ENCODE peak calls at places on chromosomes 11 and 22, in ten cellular contexts. One of them, this sample, is unnamed.

GRCh38 chr22:17924735-17925727 is 99.3 kb downstream of the MICAL3 start:
- DNase-seq in AG10803: no peak
- DNase-seq in A172: no peak
- DNase-seq in BJ: no peak
- DNase-seq in activated T-helper 1 cell treated with Interleukin-2 at 50 U/mL for 16 hours: no peak
- DNase-seq in NCI-H1092: no peak
- DNase-seq in HTR-8/SVneo: no peak
- DNase-seq in neural crest cell: no peak
- DNase-seq in brain microvascular endothelial cell: no peak
- DNase-seq in endothelial cell: no peak
- DNase-seq in this sample: no peak

GRCh38 chr22:50016308-50016987 is 3.9 kb upstream of the IL17REL start:
- DNase-seq in A172: no peak
- DNase-seq in endothelial cell: peak
- DNase-seq in BJ: no peak
- DNase-seq in brain microvascular endothelial cell: no peak
- DNase-seq in HTR-8/SVneo: no peak
- DNase-seq in NCI-H1092: no peak
- DNase-seq in activated T-helper 1 cell treated with Interleukin-2 at 50 U/mL for 16 hours: no peak
- DNase-seq in neural crest cell: no peak
- DNase-seq in AG10803: no peak
- DNase-seq in this sample: no peak

GRCh38 chr22:37330200-37331033 is 48.1 kb downstream of the CYTH4 start:
- DNase-seq in HTR-8/SVneo: no peak
- DNase-seq in endothelial cell: peak
- DNase-seq in neural crest cell: peak
- DNase-seq in A172: no peak
- DNase-seq in BJ: no peak
- DNase-seq in AG10803: peak
- DNase-seq in NCI-H1092: peak
- DNase-seq in activated T-helper 1 cell treated with Interleukin-2 at 50 U/mL for 16 hours: no peak
- DNase-seq in brain microvascular endothelial cell: peak
- DNase-seq in this sample: no peak

GRCh38 chr11:130637566-130637965 is 189.1 kb downstream of the ADAMTS15 start:
- DNase-seq in endothelial cell: no peak
- DNase-seq in neural crest cell: no peak
- DNase-seq in AG10803: no peak
- DNase-seq in A172: no peak
- DNase-seq in NCI-H1092: no peak
- DNase-seq in BJ: no peak
- DNase-seq in HTR-8/SVneo: no peak
- DNase-seq in brain microvascular endothelial cell: no peak
- DNase-seq in activated T-helper 1 cell treated with Interleukin-2 at 50 U/mL for 16 hours: no peak
- DNase-seq in this sample: no peak

GRCh38 chr11:31643831-31644230 is 134.3 kb downstream of the ELP4 start:
- DNase-seq in HTR-8/SVneo: no peak
- DNase-seq in AG10803: peak
- DNase-seq in A172: peak
- DNase-seq in BJ: peak
- DNase-seq in endothelial cell: no peak
- DNase-seq in NCI-H1092: no peak
- DNase-seq in brain microvascular endothelial cell: peak
- DNase-seq in neural crest cell: no peak
- DNase-seq in activated T-helper 1 cell treated with Interleukin-2 at 50 U/mL for 16 hours: no peak
- DNase-seq in this sample: no peak

GRCh38 chr22:42180349-42180842 is 49.8 kb upstream of the CYP2D6 start:
- DNase-seq in activated T-helper 1 cell treated with Interleukin-2 at 50 U/mL for 16 hours: peak
- DNase-seq in brain microvascular endothelial cell: no peak
- DNase-seq in HTR-8/SVneo: no peak
- DNase-seq in A172: no peak
- DNase-seq in neural crest cell: no peak
- DNase-seq in AG10803: peak
- DNase-seq in endothelial cell: no peak
- DNase-seq in BJ: no peak
- DNase-seq in NCI-H1092: no peak
- DNase-seq in this sample: no peak

GRCh38 chr11:20388096-20389055 is 860 bp downstream of the PRMT3 start:
- DNase-seq in AG10803: peak
- DNase-seq in BJ: no peak
- DNase-seq in HTR-8/SVneo: no peak
- DNase-seq in brain microvascular endothelial cell: no peak
- DNase-seq in A172: peak
- DNase-seq in endothelial cell: no peak
- DNase-seq in activated T-helper 1 cell treated with Interleukin-2 at 50 U/mL for 16 hours: no peak
- DNase-seq in neural crest cell: no peak
- DNase-seq in NCI-H1092: no peak
- DNase-seq in this sample: no peak

GRCh38 chr11:79173615-79174014 is 267.2 kb downstream of the TENM4 start:
- DNase-seq in AG10803: peak
- DNase-seq in NCI-H1092: no peak
- DNase-seq in BJ: peak
- DNase-seq in A172: no peak
- DNase-seq in brain microvascular endothelial cell: peak
- DNase-seq in endothelial cell: no peak
- DNase-seq in neural crest cell: no peak
- DNase-seq in HTR-8/SVneo: no peak
- DNase-seq in activated T-helper 1 cell treated with Interleukin-2 at 50 U/mL for 16 hours: no peak
- DNase-seq in this sample: no peak

GRCh38 chr11:43558056-43558455 is 122.5 kb upstream of the HSD17B12 start:
- DNase-seq in NCI-H1092: no peak
- DNase-seq in neural crest cell: no peak
- DNase-seq in activated T-helper 1 cell treated with Interleukin-2 at 50 U/mL for 16 hours: no peak
- DNase-seq in HTR-8/SVneo: no peak
- DNase-seq in A172: no peak
- DNase-seq in BJ: no peak
- DNase-seq in endothelial cell: no peak
- DNase-seq in AG10803: no peak
- DNase-seq in brain microvascular endothelial cell: no peak
- DNase-seq in this sample: no peak

GRCh38 chr11:65287601-65288000 is 25.8 kb downstream of the POLA2 start:
- DNase-seq in HTR-8/SVneo: no peak
- DNase-seq in A172: no peak
- DNase-seq in NCI-H1092: no peak
- DNase-seq in endothelial cell: no peak
- DNase-seq in neural crest cell: no peak
- DNase-seq in brain microvascular endothelial cell: no peak
- DNase-seq in BJ: no peak
- DNase-seq in AG10803: no peak
- DNase-seq in activated T-helper 1 cell treated with Interleukin-2 at 50 U/mL for 16 hours: no peak
- DNase-seq in this sample: no peak

GRCh38 chr22:42646569-42647525 is 2.3 kb downstream of the CYB5R3 start:
- DNase-seq in HTR-8/SVneo: no peak
- DNase-seq in endothelial cell: no peak
- DNase-seq in activated T-helper 1 cell treated with Interleukin-2 at 50 U/mL for 16 hours: no peak
- DNase-seq in neural crest cell: no peak
- DNase-seq in NCI-H1092: no peak
- DNase-seq in brain microvascular endothelial cell: no peak
- DNase-seq in BJ: no peak
- DNase-seq in A172: peak
- DNase-seq in AG10803: peak
- DNase-seq in this sample: no peak

GRCh38 chr11:61028135-61028729 is 56.8 kb downstream of the CD6 start:
- DNase-seq in AG10803: no peak
- DNase-seq in brain microvascular endothelial cell: no peak
- DNase-seq in BJ: no peak
- DNase-seq in endothelial cell: no peak
- DNase-seq in HTR-8/SVneo: no peak
- DNase-seq in NCI-H1092: peak
- DNase-seq in activated T-helper 1 cell treated with Interleukin-2 at 50 U/mL for 16 hours: peak
- DNase-seq in neural crest cell: no peak
- DNase-seq in A172: no peak
- DNase-seq in this sample: no peak

This sample was measured in brain pericyte.